ENCODE peak calls at places on chromosomes 1 and 21, in nine cellular contexts. V, Z, R, Y, H, U, S, M and I are unnamed samples.

GRCh38 chr1:18141661-18142060 is 34.1 kb downstream of the IGSF21 start:
- DNase-seq in V (no peak), Z (no peak), R (no peak), Y (no peak), H (no peak), U (no peak), S (no peak), M (no peak), I (no peak)

GRCh38 chr1:199931666-199932377 is 95.7 kb upstream of the NR5A2 start:
- DNase-seq in V (no peak), Z (no peak), R (no peak), Y (no peak), H (peak), U (peak), S (no peak), M (no peak), I (no peak)

GRCh38 chr1:28141685-28142084 is 34.8 kb downstream of the PTAFR start:
- DNase-seq in V (no peak), Z (no peak), R (no peak), Y (no peak), H (no peak), U (no peak), S (no peak), M (no peak), I (no peak)

GRCh38 chr1:143691400-143691891 is 280.3 kb downstream of the FAM72C start:
- DNase-seq in V (no peak), Z (no peak), R (peak), Y (no peak), H (no peak), U (no peak), S (peak), M (no peak), I (peak)

GRCh38 chr1:67723126-67723525 is 38.1 kb downstream of the GADD45A start:
- DNase-seq in V (no peak), Z (no peak), R (no peak), Y (no peak), H (no peak), U (no peak), S (no peak), M (no peak), I (no peak)

GRCh38 chr1:157099633-157100009 is at the start of gene ETV3L:
- DNase-seq in V (no peak), Z (no peak), R (no peak), Y (peak), H (no peak), U (no peak), S (no peak), M (no peak), I (no peak)

GRCh38 chr1:65180977-65181376 is 33.0 kb downstream of the AK4 start:
- DNase-seq in V (peak), Z (no peak), R (no peak), Y (no peak), H (no peak), U (no peak), S (no peak), M (no peak), I (no peak)

GRCh38 chr1:87897486-87897885 is 568.8 kb downstream of the LMO4 start:
- DNase-seq in V (no peak), Z (no peak), R (no peak), Y (no peak), H (no peak), U (no peak), S (no peak), M (no peak), I (no peak)

GRCh38 chr1:94142022-94142421 is 21.1 kb upstream of the ABCA4 start:
- DNase-seq in V (peak), Z (peak), R (no peak), Y (no peak), H (no peak), U (no peak), S (no peak), M (no peak), I (peak)

GRCh38 chr1:98044071-98044697 is 123.3 kb upstream of the DPYD start:
- DNase-seq in V (no peak), Z (no peak), R (peak), Y (no peak), H (no peak), U (no peak), S (peak), M (no peak), I (no peak)

GRCh38 chr1:31954607-31955283 is 16.6 kb upstream of the PTP4A2 start:
- DNase-seq in V (peak), Z (peak), R (no peak), Y (peak), H (no peak), U (peak), S (peak), M (peak), I (peak)

GRCh38 chr1:31959521-31959920 is 21.4 kb upstream of the PTP4A2 start:
- DNase-seq in V (no peak), Z (no peak), R (no peak), Y (no peak), H (no peak), U (no peak), S (no peak), M (no peak), I (no peak)

GRCh38 chr1:31957701-31958674 is 19.8 kb upstream of the PTP4A2 start:
- DNase-seq in V (no peak), Z (no peak), R (no peak), Y (no peak), H (no peak), U (no peak), S (no peak), M (no peak), I (no peak)

GRCh38 chr1:31952825-31953220 is 14.7 kb upstream of the PTP4A2 start:
- DNase-seq in V (no peak), Z (no peak), R (no peak), Y (no peak), H (no peak), U (no peak), S (no peak), M (no peak), I (peak)

DNA sequence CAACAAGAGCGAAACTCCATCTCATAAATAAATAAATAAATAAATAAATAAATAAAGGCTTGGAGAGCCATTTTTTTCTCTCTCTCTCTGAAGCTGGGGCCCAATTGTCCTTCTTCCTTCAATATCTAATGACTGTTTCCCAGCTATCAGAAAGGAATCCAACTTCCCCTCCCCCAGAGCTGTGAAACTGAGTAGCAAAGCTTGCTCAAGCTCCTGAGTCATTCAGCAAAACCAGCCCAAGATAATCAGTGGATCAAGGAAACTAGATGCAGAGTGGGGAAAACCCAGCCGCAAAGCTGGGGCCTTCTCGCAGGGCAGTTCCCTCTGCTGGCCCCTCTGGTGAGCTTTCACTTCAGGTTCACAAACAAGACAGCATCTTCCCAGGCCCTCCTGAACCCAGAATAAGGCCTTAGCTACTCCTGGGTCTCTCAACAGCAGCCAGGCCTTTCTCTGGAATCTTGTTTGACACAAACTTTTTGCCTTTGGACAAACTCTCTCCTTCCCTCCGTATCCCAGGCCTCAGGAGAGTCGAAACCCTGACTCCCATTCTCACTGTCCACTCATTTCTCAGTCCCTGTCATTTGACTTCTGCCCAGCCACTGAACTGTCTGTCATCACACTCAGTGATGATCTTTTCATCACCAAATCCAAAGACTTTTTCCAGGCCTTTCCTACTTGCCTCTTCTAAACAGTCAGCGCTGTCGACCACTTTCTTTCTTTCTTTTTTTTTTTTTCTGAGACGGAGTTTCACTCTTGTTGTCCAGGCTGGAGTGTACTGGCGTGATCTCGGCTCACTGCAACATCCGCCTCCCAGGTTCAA is 18.0 kb upstream of the PTP4A2 start:
- DNase-seq in V (peak), Z (peak), R (peak), Y (peak), H (no peak), U (peak), S (peak), M (peak), I (peak)
- TF ChIP-seq CTCF in V (peak), Z (peak), R (no peak), Y (peak), H (no peak), U (no peak), S (peak), M (no peak), I (peak)

DNA sequence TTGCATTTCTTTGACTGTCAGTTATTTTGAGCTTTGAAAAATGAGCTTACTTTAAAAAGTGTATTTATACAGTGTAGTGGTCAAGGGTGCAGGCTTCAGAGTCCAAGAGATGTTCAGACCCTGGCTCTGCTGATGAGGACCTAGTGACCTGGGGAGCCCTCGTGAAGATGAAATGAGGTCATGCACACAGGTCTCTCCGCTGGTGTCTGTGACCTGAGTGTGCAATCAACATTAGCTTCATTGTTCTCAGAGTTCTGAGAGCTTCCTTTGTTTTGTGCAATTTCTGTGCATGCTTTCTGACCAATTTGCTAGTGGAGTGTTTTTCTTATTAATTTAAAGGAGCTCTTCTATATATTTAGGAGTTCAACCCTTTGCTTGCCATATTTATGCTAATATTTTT is 71.3 kb downstream of the RIPK4 start:
- DNase-seq in V (no peak), Z (no peak), R (no peak), Y (no peak), H (no peak), U (no peak), S (no peak), M (no peak), I (no peak)
- H3K4me3 ChIP-seq in V (no peak), Z (no peak), R (no peak), Y (no peak), H (no peak), U (no peak), S (no peak), M (no peak), I (no peak)

GRCh38 chr1:34591751-34592629 is 162.9 kb upstream of the GJB5 start:
- DNase-seq in V (no peak), Z (no peak), R (peak), Y (no peak), H (peak), U (no peak), S (no peak), M (no peak), I (no peak)
- TF ChIP-seq CTCF in V (no peak), Z (no peak), R (peak), Y (no peak), H (peak), U (peak), S (no peak), M (no peak), I (no peak)

DNA sequence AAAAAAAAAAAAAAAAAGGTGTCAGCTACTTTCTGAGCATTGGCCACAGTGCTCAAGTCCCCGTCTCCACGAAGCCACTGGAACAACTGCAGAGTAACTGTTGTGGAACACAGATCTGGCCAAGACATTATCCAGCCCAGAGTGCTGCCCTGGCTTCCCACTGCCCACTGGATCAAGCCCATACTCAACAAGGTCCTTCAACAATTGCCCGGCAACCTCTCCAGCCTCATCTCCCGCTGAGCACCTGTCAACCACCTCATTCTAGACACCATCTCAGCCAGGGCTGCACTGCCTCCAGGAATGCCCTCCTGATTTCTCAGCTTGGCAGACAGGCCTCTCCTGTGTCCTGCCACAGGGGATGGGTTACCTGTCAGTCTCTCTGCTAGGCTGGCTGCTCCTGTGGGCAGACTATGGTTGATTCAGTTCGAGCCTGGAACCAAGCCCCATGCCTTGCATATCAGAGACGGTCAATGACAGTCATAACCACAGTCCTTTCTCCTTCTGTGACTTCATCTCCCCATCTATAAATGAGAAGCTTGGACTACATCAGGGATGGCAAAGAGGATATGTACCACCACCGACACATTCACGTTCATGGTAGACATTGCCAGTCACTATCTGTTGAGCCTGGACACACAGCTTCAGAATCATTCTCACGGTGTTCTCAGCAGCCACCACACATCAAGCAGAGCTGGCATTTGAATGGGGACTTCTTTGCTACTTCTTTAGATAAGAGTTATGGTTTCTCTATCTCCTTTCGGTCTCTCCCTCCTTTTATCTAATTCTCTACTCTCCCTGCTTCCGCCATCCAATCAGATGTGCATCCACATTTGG is 76.9 kb downstream of the MRPL37 start:
- DNase-seq in V (no peak), Z (no peak), R (no peak), Y (peak), H (no peak), U (no peak), S (no peak), M (no peak), I (no peak)
- H3K4me3 ChIP-seq in V (no peak), Z (no peak), R (no peak), Y (no peak), H (no peak), U (peak), S (no peak), M (no peak), I (no peak)

DNA sequence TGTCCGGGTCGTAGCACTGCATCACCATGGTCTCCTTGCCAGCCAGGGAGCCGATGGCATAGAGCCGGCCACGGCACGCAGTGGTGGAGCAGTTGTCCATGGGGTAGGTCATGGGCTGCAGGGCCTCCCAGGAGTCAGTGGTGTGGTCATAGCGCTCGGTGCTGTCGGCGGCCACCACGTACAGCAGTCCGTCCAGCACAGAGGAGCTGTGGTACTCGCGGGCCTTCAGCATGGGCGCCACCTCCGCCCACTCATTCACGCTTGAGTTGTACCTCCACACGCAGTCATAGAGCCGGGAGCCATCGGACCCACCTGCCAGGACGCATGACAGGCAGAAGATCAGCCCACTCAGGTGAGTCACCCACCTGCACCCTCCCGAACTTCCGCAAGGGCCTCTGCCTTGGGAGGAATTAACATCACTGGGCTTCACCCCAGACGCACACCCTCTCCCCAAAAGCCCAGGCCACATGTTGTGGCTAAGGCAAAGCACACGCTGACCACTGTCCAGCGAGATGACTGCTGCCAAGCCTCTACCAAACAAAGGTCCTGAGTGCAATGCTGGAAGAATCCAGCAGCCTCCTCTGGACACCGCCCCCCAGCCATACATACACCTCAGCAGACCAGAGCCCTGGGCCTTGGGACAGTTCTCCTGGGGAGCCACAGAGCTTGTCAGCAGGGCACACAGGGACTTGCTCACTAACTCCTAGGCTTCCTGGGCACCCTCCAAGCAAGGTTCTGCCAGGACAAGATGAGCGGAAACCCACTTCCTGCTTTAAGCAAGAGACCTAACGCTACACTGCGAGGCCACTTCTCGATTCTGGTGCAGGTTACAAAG is 3.3 kb downstream of the KLHL21 start:
- DNase-seq in V (no peak), Z (peak), R (no peak), Y (no peak), H (no peak), U (peak), S (peak), M (no peak), I (peak)
- TF ChIP-seq CTCF in V (no peak), Z (peak), R (no peak), Y (no peak), H (no peak), U (no peak), S (no peak), M (no peak), I (no peak)

DNA sequence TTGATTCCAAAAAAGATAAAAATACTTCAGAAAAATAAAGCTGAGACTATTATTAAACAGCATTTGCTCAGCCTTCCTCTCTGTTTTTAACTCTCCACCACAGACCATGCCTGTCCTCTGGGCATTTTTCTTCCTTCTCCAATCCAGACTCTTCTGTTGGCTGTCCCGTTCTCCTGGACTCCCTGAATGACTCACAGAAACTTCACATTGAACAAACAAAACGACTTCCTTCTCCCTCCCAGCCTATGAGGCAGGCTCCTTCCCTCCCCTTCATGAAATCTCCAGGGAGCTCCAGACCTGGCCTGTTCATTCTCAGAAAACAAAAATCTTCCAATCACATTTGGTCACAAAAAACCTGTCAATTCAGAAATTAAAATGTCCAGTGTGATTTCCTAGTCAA is 421.3 kb downstream of the NPHP4 start:
- DNase-seq in V (no peak), Z (peak), R (no peak), Y (no peak), H (no peak), U (no peak), S (no peak), M (no peak), I (peak)
- H3K4me3 ChIP-seq in V (no peak), Z (no peak), R (no peak), Y (no peak), H (no peak), U (no peak), S (no peak), M (no peak), I (no peak)

DNA sequence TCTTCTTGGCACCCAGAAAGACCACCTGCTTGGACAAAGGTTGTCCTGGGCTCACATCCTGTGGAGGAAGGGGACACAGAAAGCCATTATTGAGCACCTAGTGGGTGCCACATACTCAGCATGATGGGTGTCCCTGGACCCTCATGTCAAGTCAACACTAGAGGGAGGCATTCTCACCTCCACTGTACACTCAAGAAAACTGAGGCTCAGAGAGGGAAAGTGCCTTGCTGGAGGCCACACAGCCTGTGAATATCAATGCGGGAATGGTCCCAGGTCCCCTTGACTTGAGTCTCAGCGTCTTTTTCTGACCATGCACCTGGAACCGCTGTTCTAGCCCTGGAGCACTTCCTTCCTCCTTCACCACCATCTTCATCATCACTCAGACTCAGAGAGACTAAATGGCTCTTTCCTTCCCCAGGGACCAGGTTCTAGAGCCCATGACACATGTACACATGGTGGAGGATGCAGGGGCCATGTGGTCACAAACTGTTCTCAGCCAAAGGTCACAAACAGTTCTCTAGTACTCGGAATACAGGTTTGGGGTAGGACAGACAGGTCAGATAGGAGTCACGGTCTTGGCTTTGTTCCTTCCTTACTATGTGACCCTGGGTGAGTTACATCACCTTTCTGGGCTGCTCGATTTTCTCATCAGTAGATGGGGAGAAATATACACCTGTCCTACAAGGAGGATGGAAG is 89.2 kb upstream of the WNT4 start:
- DNase-seq in V (no peak), Z (no peak), R (no peak), Y (no peak), H (no peak), U (no peak), S (peak), M (no peak), I (no peak)
- TF ChIP-seq CTCF in V (no peak), Z (no peak), R (no peak), Y (no peak), H (no peak), U (no peak), S (no peak), M (no peak), I (no peak)